ENCODE peak calls at places on chromosomes 11 and 22, in five cellular contexts. G is esophagus squamous epithelium, S is ovary, K is A549, M is HCT116. F is an unnamed sample.
A peak's percentile ranks its signal among the peaks of the same experiment; 100 is the strongest.

GRCh38 chr22:37212174-37212906 is at the start of gene SSTR3:
- DNase-seq in G (no peak), S (peak; percentile 71), K (no peak), M (no peak), F (peak; percentile 56)

GRCh38 chr22:20254975-20255946 is 12.9 kb downstream of the RTN4R start:
- DNase-seq in G (no peak), S (no peak), K (no peak), M (no peak), F (no peak)

GRCh38 chr11:17504330-17505107 is 27.9 kb upstream of the ABCC8 start:
- DNase-seq in G (peak; percentile 13), S (peak; percentile 72), K (peak; percentile 65), M (peak; percentile 29), F (peak; percentile 68)

GRCh38 chr11:117146521-117146920 is 2.4 kb downstream of the PAFAH1B2 start:
- DNase-seq in G (no peak), S (no peak), K (no peak), M (no peak), F (no peak)

GRCh38 chr11:1349074-1349931 is 39.9 kb upstream of the TOLLIP start:
- DNase-seq in G (no peak), S (peak; percentile 25), K (no peak), M (no peak), F (no peak)

GRCh38 chr11:93099811-93100210 is 98.0 kb downstream of the SLC36A4 start:
- DNase-seq in G (no peak), S (no peak), K (peak; percentile 5), M (no peak), F (no peak)

GRCh38 chr11:128174465-128175101 is 412.8 kb downstream of the ETS1 start:
- DNase-seq in G (no peak), S (no peak), K (peak; percentile 12), M (no peak), F (no peak)

GRCh38 chr11:66629356-66629755 is 9.1 kb upstream of the RBM4 start:
- DNase-seq in G (no peak), S (no peak), K (no peak), M (no peak), F (no peak)

GRCh38 chr22:19448076-19448607 is 631 bp upstream of the C22orf39 start:
- DNase-seq in G (no peak), S (no peak), K (peak; percentile 31), M (no peak), F (no peak)

GRCh38 chr22:48939441-48940265 is 888.0 kb downstream of the BRD1 start:
- DNase-seq in G (no peak), S (no peak), K (no peak), M (no peak), F (no peak)

GRCh38 chr22:36873614-36874308 is 13.0 kb downstream of the NCF4 start:
- DNase-seq in G (no peak), S (no peak), K (peak; percentile 69), M (peak; percentile 37), F (peak; percentile 46)

GRCh38 chr22:40462195-40462988 is 92.0 kb downstream of the SGSM3 start:
- DNase-seq in G (no peak), S (no peak), K (no peak), M (no peak), F (no peak)

GRCh38 chr11:134512061-134512460 is 100.0 kb upstream of the B3GAT1 start:
- DNase-seq in G (no peak), S (no peak), K (no peak), M (no peak), F (peak; percentile 5)

GRCh38 chr11:58276151-58276550 is 8.1 kb upstream of the OR10W1 start:
- DNase-seq in G (no peak), S (no peak), K (no peak), M (no peak), F (no peak)

GRCh38 chr11:19110290-19110689 is 6.7 kb upstream of the ZDHHC13 start:
- DNase-seq in G (no peak), S (no peak), K (no peak), M (no peak), F (no peak)

GRCh38 chr11:70506986-70507385 is 108.7 kb downstream of the CTTN start:
- DNase-seq in G (no peak), S (no peak), K (no peak), M (no peak), F (no peak)

GRCh38 chr11:61636676-61637075 is 43.5 kb upstream of the DAGLA start:
- DNase-seq in G (no peak), S (no peak), K (no peak), M (no peak), F (no peak)

GRCh38 chr11:105611837-105612480 is 2.1 kb downstream of the GRIA4 start:
- DNase-seq in G (no peak), S (no peak), K (no peak), M (no peak), F (no peak)

GRCh38 chr11:108286956-108287355 is 64.1 kb downstream of the ATM start:
- DNase-seq in G (no peak), S (no peak), K (no peak), M (no peak), F (no peak)

GRCh38 chr11:130911306-130911705 is 5.0 kb downstream of the SNX19 start:
- DNase-seq in G (no peak), S (no peak), K (no peak), M (no peak), F (no peak)
- TF ChIP-seq POLR2A in G (no peak), S (no peak), K (no peak), M (no peak), F (no peak)

GRCh38 chr11:101127699-101128570 is 1.7 kb downstream of the PGR start:
- DNase-seq in G (no peak), S (peak; percentile 70), K (no peak), M (no peak), F (peak; percentile 29)

GRCh38 chr11:101127348-101127698 is 2.3 kb downstream of the PGR start:
- DNase-seq in G (no peak), S (no peak), K (no peak), M (no peak), F (peak; percentile 38)

GRCh38 chr11:101128571-101129202 is 926 bp downstream of the PGR start:
- DNase-seq in G (no peak), S (peak; percentile 64), K (no peak), M (no peak), F (peak; percentile 48)

GRCh38 chr11:101129203-101129943 is at the start of gene PGR:
- DNase-seq in G (no peak), S (peak; percentile 78), K (no peak), M (no peak), F (peak; percentile 81)

DNA sequence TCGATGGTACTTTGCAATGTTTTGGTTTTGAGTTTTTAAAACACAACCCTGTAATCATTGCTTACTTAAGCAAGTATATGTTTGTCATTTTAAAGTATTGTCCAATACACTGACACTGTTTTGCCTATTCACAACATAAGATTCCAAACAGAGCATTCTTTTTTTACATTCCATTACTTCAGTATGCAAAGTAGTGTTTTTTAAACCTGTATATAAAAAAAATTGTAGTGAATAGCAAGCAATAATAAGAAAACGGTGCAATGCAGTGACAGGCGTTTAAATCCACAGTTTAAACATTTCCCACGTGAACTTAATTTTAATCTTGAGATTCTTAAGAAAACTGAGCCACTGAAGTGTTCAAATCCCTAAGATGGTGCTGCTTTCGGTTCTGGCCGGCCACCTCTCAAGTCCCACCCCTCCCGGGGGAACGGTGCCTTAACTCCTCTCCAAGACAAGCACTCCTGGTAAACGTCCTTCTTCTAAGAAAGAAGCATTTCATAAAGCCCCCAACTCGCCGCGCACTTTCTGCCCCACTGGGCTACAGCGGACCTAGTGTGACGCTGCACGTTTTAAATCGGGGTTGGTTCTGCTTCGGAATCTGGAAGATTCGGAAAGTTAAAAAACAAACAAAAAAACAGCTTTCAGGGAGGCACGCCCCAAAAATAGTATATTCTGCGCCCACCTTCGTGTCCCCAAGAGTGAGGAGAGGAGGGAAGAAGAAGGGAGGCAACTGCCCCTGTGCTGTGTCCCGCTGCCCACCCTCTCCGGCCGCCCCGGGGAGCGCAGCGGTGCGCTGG is 2.9 kb downstream of the PGR start:
- DNase-seq in G (no peak), S (peak; percentile 62), K (no peak), M (no peak), F (peak; percentile 67)
- TF ChIP-seq POLR2A in G (no peak), S (no peak), K (no peak), M (no peak), F (no peak)

GRCh38 chr11:99148352-99148751 is 127.6 kb downstream of the CNTN5 start:
- DNase-seq in G (no peak), S (no peak), K (no peak), M (no peak), F (no peak)

GRCh38 chr11:99154277-99154676 is 133.5 kb downstream of the CNTN5 start:
- DNase-seq in G (no peak), S (no peak), K (no peak), M (no peak), F (no peak)
- TF ChIP-seq POLR2A in G (no peak), S (no peak), K (no peak), M (no peak), F (no peak)

GRCh38 chr11:10514713-10515112 is 26.3 kb downstream of the RNF141 start:
- DNase-seq in G (no peak), S (no peak), K (no peak), M (no peak), F (no peak)
- TF ChIP-seq POLR2A in G (no peak), S (no peak), K (no peak), M (no peak), F (no peak)

GRCh38 chr11:118343981-118344521 is at the start of gene CD3G:
- DNase-seq in G (no peak), S (no peak), K (no peak), M (no peak), F (no peak)
- TF ChIP-seq POLR2A in G (no peak), S (no peak), K (no peak), M (no peak), F (no peak)

GRCh38 chr11:7675640-7676039 is 2.3 kb upstream of the CYB5R2 start:
- DNase-seq in G (no peak), S (no peak), K (no peak), M (no peak), F (no peak)

GRCh38 chr11:7671807-7672206 is 1.5 kb downstream of the CYB5R2 start:
- DNase-seq in G (no peak), S (no peak), K (no peak), M (no peak), F (no peak)

GRCh38 chr11:7672960-7673723 is at the start of gene CYB5R2:
- DNase-seq in G (no peak), S (peak; percentile 90), K (peak; percentile 38), M (peak; percentile 13), F (peak; percentile 84)

GRCh38 chr11:7672276-7672959 is 882 bp downstream of the CYB5R2 start:
- DNase-seq in G (no peak), S (no peak), K (no peak), M (no peak), F (no peak)

GRCh38 chr11:7673724-7674434 is 579 bp upstream of the CYB5R2 start:
- DNase-seq in G (no peak), S (peak; percentile 75), K (no peak), M (peak; percentile 29), F (peak; percentile 70)
- TF ChIP-seq POLR2A in G (no peak), S (no peak), K (no peak), M (no peak), F (no peak)

F was measured in uterus.